ENCODE peak calls at places on chromosomes 1 and 21, in four cellular contexts. One of them, this sample, is unnamed. For H3K9me3, the result is how much of the 10 kb centered on the place peaks cover.

GRCh38 chr1:21921100-21921875 is 15.8 kb downstream of the HSPG2 start:
- DNase-seq in A549: no peak
- DNase-seq in CD8-positive, alpha-beta memory T cell: no peak
- DNase-seq in aorta: peak
- DNase-seq in this sample: no peak

GRCh38 chr1:55284856-55285255 is 69.7 kb upstream of the USP24 start:
- DNase-seq in A549: peak
- DNase-seq in CD8-positive, alpha-beta memory T cell: no peak
- DNase-seq in aorta: no peak
- DNase-seq in this sample: peak

GRCh38 chr1:15008783-15009709 is 144.5 kb upstream of the TMEM51 start:
- DNase-seq in CD8-positive, alpha-beta memory T cell: no peak
- DNase-seq in aorta: no peak
- DNase-seq in A549: no peak
- DNase-seq in this sample: no peak

GRCh38 chr1:24635195-24635843 is 7.8 kb upstream of the SRRM1 start:
- DNase-seq in A549: peak
- DNase-seq in CD8-positive, alpha-beta memory T cell: peak
- DNase-seq in aorta: no peak
- DNase-seq in this sample: peak

GRCh38 chr1:48619529-48619928 is 147.5 kb upstream of the SPATA6 start:
- DNase-seq in CD8-positive, alpha-beta memory T cell: no peak
- DNase-seq in aorta: peak
- DNase-seq in A549: peak
- DNase-seq in this sample: no peak

GRCh38 chr21:15421947-15422346 is 307.8 kb upstream of the USP25 start:
- DNase-seq in A549: no peak
- DNase-seq in CD8-positive, alpha-beta memory T cell: no peak
- DNase-seq in aorta: no peak
- DNase-seq in this sample: no peak

GRCh38 chr1:61050541-61051454 is 31.6 kb upstream of the NFIA start:
- DNase-seq in A549: no peak
- DNase-seq in aorta: peak
- DNase-seq in CD8-positive, alpha-beta memory T cell: no peak
- DNase-seq in this sample: no peak

GRCh38 chr1:182845379-182845778 is 6.2 kb downstream of the DHX9 start:
- DNase-seq in CD8-positive, alpha-beta memory T cell: no peak
- DNase-seq in aorta: no peak
- DNase-seq in A549: no peak
- DNase-seq in this sample: no peak

GRCh38 chr1:167221126-167221803 is 579 bp downstream of the POU2F1 start:
- DNase-seq in A549: no peak
- DNase-seq in aorta: peak
- DNase-seq in CD8-positive, alpha-beta memory T cell: no peak
- DNase-seq in this sample: no peak

GRCh38 chr1:177044390-177044789 is 120.1 kb downstream of the ASTN1 start:
- DNase-seq in CD8-positive, alpha-beta memory T cell: no peak
- DNase-seq in aorta: no peak
- DNase-seq in A549: no peak
- DNase-seq in this sample: no peak

GRCh38 chr1:203765029-203765837 is at the start of gene LAX1:
- DNase-seq in A549: no peak
- DNase-seq in aorta: no peak
- DNase-seq in CD8-positive, alpha-beta memory T cell: peak
- DNase-seq in this sample: peak

GRCh38 chr1:162279099-162279498 is 97.6 kb downstream of the SPATA46 start:
- DNase-seq in A549: no peak
- DNase-seq in CD8-positive, alpha-beta memory T cell: no peak
- DNase-seq in aorta: no peak
- DNase-seq in this sample: no peak

GRCh38 chr1:108610073-108610472 is 50.2 kb downstream of the EEIG2 start:
- DNase-seq in CD8-positive, alpha-beta memory T cell: no peak
- DNase-seq in A549: no peak
- DNase-seq in aorta: no peak
- DNase-seq in this sample: no peak

GRCh38 chr1:90781429-90782020 is 64.4 kb upstream of the BARHL2 start:
- DNase-seq in CD8-positive, alpha-beta memory T cell: no peak
- DNase-seq in aorta: no peak
- DNase-seq in A549: no peak
- DNase-seq in this sample: no peak

GRCh38 chr1:81032973-81033425 is 767.7 kb upstream of the ADGRL2 start:
- DNase-seq in CD8-positive, alpha-beta memory T cell: no peak
- DNase-seq in aorta: no peak
- DNase-seq in A549: no peak
- DNase-seq in this sample: no peak

GRCh38 chr1:38092256-38092655 is 45.7 kb upstream of the POU3F1 start:
- DNase-seq in CD8-positive, alpha-beta memory T cell: no peak
- DNase-seq in A549: no peak
- DNase-seq in aorta: no peak
- DNase-seq in this sample: no peak

GRCh38 chr1:7109901-7110300 is 324.6 kb downstream of the CAMTA1 start:
- DNase-seq in A549: no peak
- DNase-seq in CD8-positive, alpha-beta memory T cell: no peak
- DNase-seq in aorta: no peak
- DNase-seq in this sample: no peak

GRCh38 chr1:6438047-6438525 is 13.5 kb downstream of the ESPN start:
- DNase-seq in aorta: no peak
- DNase-seq in CD8-positive, alpha-beta memory T cell: peak
- DNase-seq in A549: peak
- DNase-seq in this sample: peak

GRCh38 chr1:87300579-87300978 is 28.1 kb upstream of the LMO4 start:
- DNase-seq in A549: no peak
- DNase-seq in CD8-positive, alpha-beta memory T cell: no peak
- DNase-seq in aorta: no peak
- DNase-seq in this sample: no peak

GRCh38 chr1:2180297-2181245 is 14.0 kb downstream of the FAAP20 start:
- DNase-seq in CD8-positive, alpha-beta memory T cell: no peak
- DNase-seq in aorta: no peak
- DNase-seq in A549: no peak
- DNase-seq in this sample: no peak

GRCh38 chr1:2300004-2300771 is 72.1 kb downstream of the SKI start:
- DNase-seq in A549: no peak
- DNase-seq in CD8-positive, alpha-beta memory T cell: peak
- DNase-seq in aorta: no peak
- DNase-seq in this sample: peak

GRCh38 chr1:94253456-94254042 is 16.2 kb upstream of the ARHGAP29 start:
- DNase-seq in CD8-positive, alpha-beta memory T cell: no peak
- DNase-seq in aorta: no peak
- DNase-seq in A549: no peak
- DNase-seq in this sample: no peak

GRCh38 chr1:38003261-38004250 is 1.8 kb downstream of the FHL3 start:
- DNase-seq in A549: no peak
- DNase-seq in aorta: peak
- DNase-seq in CD8-positive, alpha-beta memory T cell: no peak
- DNase-seq in this sample: no peak

GRCh38 chr1:106749491-106749890 is 307.0 kb upstream of the PRMT6 start:
- DNase-seq in aorta: no peak
- DNase-seq in A549: no peak
- DNase-seq in CD8-positive, alpha-beta memory T cell: no peak
- DNase-seq in this sample: no peak

GRCh38 chr1:68473060-68473459 is 23.3 kb upstream of the RPE65 start:
- DNase-seq in aorta: no peak
- DNase-seq in A549: no peak
- DNase-seq in CD8-positive, alpha-beta memory T cell: no peak
- DNase-seq in this sample: no peak

GRCh38 chr1:14138627-14139026 is 438.6 kb downstream of the PRDM2 start:
- DNase-seq in A549: no peak
- DNase-seq in aorta: no peak
- DNase-seq in CD8-positive, alpha-beta memory T cell: no peak
- DNase-seq in this sample: no peak

GRCh38 chr1:78044796-78045599 is 768 bp upstream of the GIPC2 start:
- DNase-seq in CD8-positive, alpha-beta memory T cell: no peak
- DNase-seq in aorta: no peak
- DNase-seq in A549: no peak
- DNase-seq in this sample: no peak

GRCh38 chr21:34255073-34255472 is 108.7 kb upstream of the KCNE2 start:
- DNase-seq in aorta: no peak
- DNase-seq in CD8-positive, alpha-beta memory T cell: no peak
- DNase-seq in A549: no peak
- DNase-seq in this sample: no peak

GRCh38 chr1:55321947-55322346 is 106.8 kb upstream of the USP24 start:
- DNase-seq in A549: peak
- DNase-seq in aorta: no peak
- DNase-seq in CD8-positive, alpha-beta memory T cell: no peak
- DNase-seq in this sample: no peak

GRCh38 chr21:36909423-36909822 is 57.0 kb downstream of the HLCS start:
- DNase-seq in A549: peak
- DNase-seq in aorta: no peak
- DNase-seq in CD8-positive, alpha-beta memory T cell: no peak
- DNase-seq in this sample: no peak

GRCh38 chr1:91697322-91698260 is 188.4 kb downstream of the TGFBR3 start:
- DNase-seq in aorta: no peak
- DNase-seq in A549: no peak
- DNase-seq in CD8-positive, alpha-beta memory T cell: peak
- DNase-seq in this sample: peak

GRCh38 chr1:228464487-228464983 is 22.6 kb upstream of the RNF187 start:
- DNase-seq in CD8-positive, alpha-beta memory T cell: peak
- DNase-seq in A549: peak
- DNase-seq in aorta: peak
- DNase-seq in this sample: peak
- H3K4me3 ChIP-seq in CD8-positive, alpha-beta memory T cell: peak
- H3K4me3 ChIP-seq in A549: peak
- H3K4me3 ChIP-seq in aorta: no peak
- H3K4me3 ChIP-seq in this sample: peak

GRCh38 chr1:98516306-98516705 is 145.2 kb upstream of the SNX7 start:
- DNase-seq in CD8-positive, alpha-beta memory T cell: no peak
- DNase-seq in aorta: no peak
- DNase-seq in A549: no peak
- DNase-seq in this sample: no peak
- H3K9me3 ChIP-seq in CD8-positive, alpha-beta memory T cell: under half
- H3K9me3 ChIP-seq in aorta: under half
- H3K9me3 ChIP-seq in A549: under half
- H3K9me3 ChIP-seq in this sample: under half

DNA sequence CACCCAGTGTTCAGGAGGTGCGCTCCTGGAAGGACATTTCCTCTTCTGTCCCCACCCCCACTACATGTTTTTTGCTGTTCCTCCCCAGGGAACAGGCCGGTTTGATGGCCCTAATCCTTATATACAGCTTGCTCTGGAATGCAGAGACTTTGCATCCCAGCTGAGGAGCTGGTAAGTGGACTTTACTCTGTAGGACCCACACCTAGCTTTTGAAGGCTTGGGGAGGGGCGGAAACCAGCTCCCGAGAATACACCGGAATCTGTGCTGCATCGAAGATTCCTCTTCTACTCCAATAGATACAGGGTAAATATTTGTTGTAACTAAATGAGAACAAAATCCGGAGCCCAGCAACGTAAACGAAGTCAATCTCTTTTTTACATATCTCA is 1.2 kb upstream of the CGN start:
- DNase-seq in aorta: no peak
- DNase-seq in CD8-positive, alpha-beta memory T cell: no peak
- DNase-seq in A549: peak
- DNase-seq in this sample: no peak
- H3K4me3 ChIP-seq in aorta: no peak
- H3K4me3 ChIP-seq in CD8-positive, alpha-beta memory T cell: no peak
- H3K4me3 ChIP-seq in A549: no peak
- H3K4me3 ChIP-seq in this sample: peak

DNA sequence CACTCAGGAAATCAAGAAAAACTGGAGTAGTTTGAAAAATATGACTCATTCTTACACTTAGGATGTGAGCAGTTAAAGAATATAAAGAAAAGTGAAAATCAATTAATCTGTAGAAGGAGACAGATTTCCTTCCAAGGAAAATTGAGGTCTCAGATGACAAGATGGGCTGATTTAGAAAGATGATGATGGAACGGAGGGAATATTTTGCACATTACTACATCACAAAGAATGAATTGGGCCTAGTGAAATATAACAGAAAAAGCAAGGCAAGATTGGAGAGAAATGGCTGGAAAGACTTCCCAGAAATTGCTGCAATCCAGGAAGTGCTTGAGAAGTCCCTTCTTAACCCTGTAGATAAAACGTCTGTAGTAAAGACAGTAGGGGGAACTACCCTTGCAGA is 169.1 kb upstream of the SYT6 start:
- DNase-seq in aorta: no peak
- DNase-seq in CD8-positive, alpha-beta memory T cell: no peak
- DNase-seq in A549: no peak
- DNase-seq in this sample: no peak
- H3K9me3 ChIP-seq in aorta: under half
- H3K9me3 ChIP-seq in CD8-positive, alpha-beta memory T cell: under half
- H3K9me3 ChIP-seq in A549: under half
- H3K9me3 ChIP-seq in this sample: under half

DNA sequence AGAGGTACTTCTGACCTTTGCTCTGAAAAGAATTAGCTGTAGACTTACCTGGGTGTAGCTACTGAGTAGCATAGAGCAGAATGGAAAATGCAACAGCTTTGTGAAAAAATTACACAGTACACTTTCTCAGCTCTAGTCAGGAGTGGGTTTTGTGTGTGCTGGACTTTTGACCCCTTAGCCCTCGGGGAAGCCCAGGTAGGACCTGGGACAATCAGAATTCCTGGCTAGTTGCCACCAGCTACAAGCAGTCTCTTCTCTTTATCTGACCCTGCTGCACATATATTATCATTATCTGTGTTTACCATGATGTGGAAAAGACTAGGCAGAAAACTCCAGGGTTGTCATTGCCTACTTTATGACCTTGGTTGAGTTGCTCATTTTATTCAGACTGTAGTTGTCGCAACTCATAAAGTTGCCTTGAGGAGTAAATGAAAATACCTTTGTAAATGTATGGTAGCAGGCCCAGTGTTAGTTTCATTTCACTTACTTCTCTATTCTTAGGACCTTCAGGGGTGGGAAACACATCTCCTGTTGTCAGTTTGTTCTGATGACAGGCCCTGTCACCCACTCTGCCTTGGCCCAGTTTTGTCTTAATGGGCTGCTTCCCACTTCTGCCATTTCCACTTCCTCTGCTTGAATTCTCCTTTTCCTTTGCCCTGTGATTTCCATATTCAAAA is 5.4 kb downstream of the NEK7 start:
- DNase-seq in CD8-positive, alpha-beta memory T cell: no peak
- DNase-seq in aorta: no peak
- DNase-seq in A549: no peak
- DNase-seq in this sample: no peak
- H3K4me3 ChIP-seq in CD8-positive, alpha-beta memory T cell: no peak
- H3K4me3 ChIP-seq in aorta: no peak
- H3K4me3 ChIP-seq in A549: no peak
- H3K4me3 ChIP-seq in this sample: peak

DNA sequence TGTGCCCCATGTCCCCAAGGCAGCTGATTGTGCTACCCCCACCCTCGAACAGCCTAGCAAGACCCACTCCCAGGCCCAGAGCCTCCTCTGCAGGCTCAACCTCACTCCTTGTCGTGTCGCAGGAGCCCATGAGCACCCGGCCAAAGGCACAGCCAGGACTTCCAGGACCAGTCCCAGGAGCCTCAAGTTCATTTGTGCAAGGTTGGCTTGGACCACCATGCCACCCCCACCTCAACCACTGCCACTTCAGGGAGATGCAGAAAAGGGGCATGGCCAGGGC is 54.4 kb upstream of the KRTAP11-1 start:
- DNase-seq in A549: no peak
- DNase-seq in CD8-positive, alpha-beta memory T cell: no peak
- DNase-seq in aorta: no peak
- DNase-seq in this sample: no peak
- H3K9me3 ChIP-seq in A549: under half
- H3K9me3 ChIP-seq in CD8-positive, alpha-beta memory T cell: under half
- H3K9me3 ChIP-seq in aorta: under half
- H3K9me3 ChIP-seq in this sample: under half

This sample was measured in CD4-positive, CD25-positive, alpha-beta regulatory T cell.